ENCODE peak calls at places on chromosomes 12 and 14, in seven cellular contexts. T is kidney; B is mucosa of descending colon; F is NCI-H345; K is NCI-H1436; O is stimulated activated CD8-positive, alpha-beta memory T cell treated with anti-CD3 and anti-CD28 coated beads, Interleukin-2, amount 100 ng/mL, for 1 hour; U is stimulated activated CD4-positive, alpha-beta T cell treated with anti-CD3 and anti-CD28 coated beads, Interleukin-4, amount 100 ng/mL, for 48 hours. N is an unnamed sample.

GRCh38 chr14:102923201-102923919 is 897 bp downstream of the AMN start:
- DNase-seq in T (peak; percentile 71), B (no peak), F (no peak), K (no peak), O (no peak), U (no peak), N (peak; percentile 52)

GRCh38 chr14:39467889-39468524 is 35.8 kb upstream of the FBXO33 start:
- DNase-seq in T (no peak), B (no peak), F (no peak), K (no peak), O (no peak), U (no peak), N (no peak)

GRCh38 chr12:132020292-132020691 is 70.5 kb downstream of the EP400 start:
- DNase-seq in T (no peak), B (no peak), F (no peak), K (no peak), O (no peak), U (no peak), N (no peak)

GRCh38 chr12:24903305-24904088 is 45.4 kb downstream of the BCAT1 start:
- DNase-seq in T (no peak), B (no peak), F (no peak), K (no peak), O (no peak), U (no peak), N (no peak)

GRCh38 chr14:81476816-81477215 is 56.8 kb downstream of the SEL1L start:
- DNase-seq in T (no peak), B (no peak), F (no peak), K (no peak), O (no peak), U (no peak), N (no peak)

GRCh38 chr12:11823043-11823442 is 173.6 kb downstream of the ETV6 start:
- DNase-seq in T (no peak), B (no peak), F (no peak), K (no peak), O (no peak), U (no peak), N (no peak)

GRCh38 chr14:49942090-49942489 is 49.2 kb downstream of the ARF6 start:
- DNase-seq in T (no peak), B (no peak), F (no peak), K (no peak), O (no peak), U (no peak), N (no peak)

GRCh38 chr14:55954108-55954507 is 164.1 kb upstream of the PELI2 start:
- DNase-seq in T (no peak), B (no peak), F (no peak), K (no peak), O (no peak), U (no peak), N (no peak)

GRCh38 chr14:87508333-87508732 is 484.6 kb downstream of the GALC start:
- DNase-seq in T (no peak), B (no peak), F (no peak), K (no peak), O (no peak), U (no peak), N (no peak)

GRCh38 chr14:102097441-102098135 is 10.7 kb upstream of the HSP90AA1 start:
- DNase-seq in T (no peak), B (no peak), F (no peak), K (no peak), O (no peak), U (no peak), N (peak; percentile 53)

GRCh38 chr14:74804219-74804825 is 41.2 kb downstream of the YLPM1 start:
- DNase-seq in T (no peak), B (no peak), F (no peak), K (no peak), O (no peak), U (no peak), N (no peak)

GRCh38 chr14:36657409-36658090 is 4.1 kb upstream of the PAX9 start:
- DNase-seq in T (peak; percentile 69), B (no peak), F (no peak), K (no peak), O (no peak), U (no peak), N (no peak)

GRCh38 chr12:6039894-6040601 is 84.4 kb downstream of the VWF start:
- DNase-seq in T (peak; percentile 68), B (no peak), F (peak; percentile 77), K (peak; percentile 38), O (peak; percentile 4), U (peak; percentile 42), N (peak; percentile 46)

GRCh38 chr12:7645395-7646177 is 20.1 kb downstream of the APOBEC1 start:
- DNase-seq in T (no peak), B (no peak), F (peak; percentile 3), K (peak; percentile 21), O (no peak), U (peak; percentile 10), N (peak; percentile 26)